ENCODE peak calls at places on chromosomes 11 and 22, in ten cellular contexts. V is EL; E is stimulated activated CD4-positive, alpha-beta T cell treated with anti-CD3 and anti-CD28 coated beads, Interleukin-4, amount 100 ng/mL, for 1 hour; Y is GM12865; T is body of pancreas; J is SW480; D is T-helper 2 cell; Q is AG08396; F is neuronal stem cell; H is Calu3. I is an unnamed sample.

GRCh38 chr11:35083181-35084061 is 55.5 kb upstream of the CD44 start:
- DNase-seq in V (peak; percentile 99), E (peak; percentile 54), Y (peak; percentile 92), T (peak; percentile 38), J (peak; percentile 34), D (peak; percentile 77), Q (peak; percentile 85), F (no peak), H (no peak), I (peak; percentile 98)

GRCh38 chr11:94511932-94512781 is at the start of gene C11orf97:
- DNase-seq in V (peak; percentile 60), E (peak; percentile 54), Y (peak; percentile 35), T (peak; percentile 75), J (peak; percentile 46), D (peak; percentile 44), Q (peak; percentile 77), F (peak; percentile 54), H (peak; percentile 72), I (no peak)

GRCh38 chr11:101215069-101215468 is 85.5 kb upstream of the PGR start:
- DNase-seq in V (no peak), E (no peak), Y (no peak), T (no peak), J (no peak), D (no peak), Q (no peak), F (no peak), H (no peak), I (no peak)

GRCh38 chr11:34086554-34087278 is 18.7 kb upstream of the NAT10 start:
- DNase-seq in V (no peak), E (no peak), Y (peak; percentile 17), T (no peak), J (no peak), D (no peak), Q (no peak), F (no peak), H (no peak), I (no peak)

GRCh38 chr22:17460895-17461294 is 91.6 kb downstream of the CECR2 start:
- DNase-seq in V (no peak), E (no peak), Y (peak; percentile 33), T (no peak), J (no peak), D (no peak), Q (no peak), F (no peak), H (no peak), I (no peak)

GRCh38 chr11:15968461-15969130 is 387.8 kb downstream of the SOX6 start:
- DNase-seq in V (no peak), E (no peak), Y (no peak), T (no peak), J (no peak), D (no peak), Q (no peak), F (no peak), H (no peak), I (no peak)

GRCh38 chr22:46053563-46054090 is 76.7 kb upstream of the WNT7B start:
- DNase-seq in V (peak; percentile 65), E (peak; percentile 56), Y (peak; percentile 30), T (peak; percentile 79), J (peak; percentile 65), D (peak; percentile 57), Q (peak; percentile 87), F (no peak), H (peak; percentile 79), I (no peak)

GRCh38 chr11:15471709-15472404 is 357.1 kb downstream of the INSC start:
- DNase-seq in V (no peak), E (no peak), Y (no peak), T (no peak), J (no peak), D (no peak), Q (no peak), F (no peak), H (no peak), I (no peak)

GRCh38 chr11:134069426-134069921 is 602 bp downstream of the JAM3 start:
- DNase-seq in V (peak; percentile 27), E (no peak), Y (no peak), T (no peak), J (no peak), D (no peak), Q (peak; percentile 70), F (no peak), H (no peak), I (no peak)

GRCh38 chr22:50531546-50532352 is 1.9 kb upstream of the TYMP start:
- DNase-seq in V (peak; percentile 74), E (peak; percentile 75), Y (peak; percentile 94), T (peak; percentile 73), J (peak; percentile 46), D (peak; percentile 46), Q (peak; percentile 85), F (no peak), H (peak; percentile 84), I (no peak)

GRCh38 chr22:23565942-23566715 is 14.0 kb downstream of the IGLL1 start:
- DNase-seq in V (no peak), E (no peak), Y (no peak), T (peak; percentile 22), J (no peak), D (no peak), Q (no peak), F (peak; percentile 55), H (peak; percentile 23), I (no peak)

GRCh38 chr11:120841074-120841473 is 182.8 kb upstream of the TBCEL start:
- DNase-seq in V (no peak), E (no peak), Y (no peak), T (no peak), J (no peak), D (no peak), Q (no peak), F (no peak), H (no peak), I (no peak)

GRCh38 chr22:42792909-42793847 is 63.9 kb downstream of the ARFGAP3 start:
- DNase-seq in V (no peak), E (no peak), Y (no peak), T (peak; percentile 11), J (no peak), D (no peak), Q (no peak), F (no peak), H (no peak), I (no peak)

GRCh38 chr22:44355688-44356070 is 42.9 kb upstream of the SHISAL1 start:
- DNase-seq in V (no peak), E (no peak), Y (no peak), T (no peak), J (no peak), D (no peak), Q (no peak), F (no peak), H (no peak), I (no peak)

GRCh38 chr22:24095816-24096215 is 84.7 kb downstream of the CABIN1 start:
- DNase-seq in V (no peak), E (no peak), Y (no peak), T (no peak), J (no peak), D (no peak), Q (no peak), F (no peak), H (no peak), I (no peak)

GRCh38 chr11:36389811-36390210 is 93.7 kb downstream of the PRR5L start:
- DNase-seq in V (peak; percentile 18), E (no peak), Y (peak; percentile 40), T (no peak), J (no peak), D (no peak), Q (no peak), F (no peak), H (no peak), I (no peak)

GRCh38 chr22:49291781-49292180 is 535.9 kb downstream of the BRD1 start:
- DNase-seq in V (no peak), E (no peak), Y (no peak), T (no peak), J (no peak), D (no peak), Q (no peak), F (no peak), H (no peak), I (no peak)

GRCh38 chr22:39462443-39463147 is 5.8 kb downstream of the MGAT3 start:
- DNase-seq in V (no peak), E (no peak), Y (peak; percentile 61), T (no peak), J (no peak), D (no peak), Q (no peak), F (no peak), H (peak; percentile 23), I (no peak)

GRCh38 chr11:116166788-116167465 is 605.9 kb downstream of the BUD13 start:
- DNase-seq in V (no peak), E (no peak), Y (no peak), T (no peak), J (no peak), D (no peak), Q (no peak), F (no peak), H (no peak), I (no peak)

GRCh38 chr11:118430956-118431355 is 5.3 kb upstream of the KMT2A start:
- DNase-seq in V (no peak), E (no peak), Y (no peak), T (no peak), J (no peak), D (no peak), Q (no peak), F (no peak), H (no peak), I (no peak)

GRCh38 chr11:72614381-72614780 is 59.8 kb downstream of the PDE2A start:
- DNase-seq in V (peak; percentile 22), E (no peak), Y (no peak), T (no peak), J (no peak), D (no peak), Q (no peak), F (no peak), H (no peak), I (no peak)

GRCh38 chr11:20854214-20854613 is 184.8 kb downstream of the NELL1 start:
- DNase-seq in V (no peak), E (no peak), Y (peak; percentile 6), T (no peak), J (no peak), D (no peak), Q (no peak), F (peak; percentile 45), H (no peak), I (no peak)

GRCh38 chr11:86575208-86575855 is 97.1 kb downstream of the ME3 start:
- DNase-seq in V (peak; percentile 44), E (no peak), Y (no peak), T (no peak), J (no peak), D (no peak), Q (no peak), F (no peak), H (no peak), I (no peak)

GRCh38 chr11:65423516-65424199 is 1.1 kb downstream of the NEAT1 start:
- DNase-seq in V (peak; percentile 45), E (peak; percentile 33), Y (peak; percentile 38), T (peak; percentile 54), J (peak; percentile 36), D (no peak), Q (no peak), F (no peak), H (no peak), I (no peak)

GRCh38 chr11:128472128-128473110 is 114.9 kb downstream of the ETS1 start:
- DNase-seq in V (peak; percentile 73), E (peak; percentile 60), Y (peak; percentile 92), T (no peak), J (peak; percentile 18), D (peak; percentile 49), Q (no peak), F (no peak), H (no peak), I (no peak)

GRCh38 chr11:18802381-18803257 is 11.0 kb upstream of the PTPN5 start:
- DNase-seq in V (peak; percentile 66), E (peak; percentile 10), Y (peak; percentile 73), T (peak; percentile 65), J (peak; percentile 70), D (no peak), Q (peak; percentile 58), F (peak; percentile 57), H (peak; percentile 65), I (peak; percentile 30)

GRCh38 chr11:8872017-8872416 is 39.0 kb upstream of the AKIP1 start:
- DNase-seq in V (no peak), E (no peak), Y (no peak), T (no peak), J (no peak), D (no peak), Q (no peak), F (no peak), H (no peak), I (no peak)

GRCh38 chr11:56848105-56848809 is 99.8 kb upstream of the OR9G4 start:
- DNase-seq in V (no peak), E (no peak), Y (no peak), T (no peak), J (no peak), D (no peak), Q (no peak), F (no peak), H (no peak), I (no peak)

I was measured in skeletal muscle cell.